ENCODE peak calls at places on chromosome 7, in seven cellular contexts. One of them, this sample, is unnamed.
A peak's percentile ranks its signal among the peaks of the same experiment; 100 is the strongest.

GRCh38 chr7:110326966-110327365 is 764.0 kb upstream of the LRRN3 start:
- DNase-seq in PC-9: no peak
- DNase-seq in SK-N-SH: no peak
- DNase-seq in hepatocyte: no peak
- DNase-seq in neural progenitor cell: no peak
- DNase-seq in GM12878: no peak
- DNase-seq in OCI-LY7: no peak
- DNase-seq in this sample: no peak

GRCh38 chr7:128703605-128704004 is 31.5 kb downstream of the GARIN1A start:
- DNase-seq in neural progenitor cell: no peak
- DNase-seq in PC-9: no peak
- DNase-seq in SK-N-SH: no peak
- DNase-seq in OCI-LY7: no peak
- DNase-seq in hepatocyte: no peak
- DNase-seq in GM12878: no peak
- DNase-seq in this sample: no peak

GRCh38 chr7:41261081-41261480 is 441.8 kb downstream of the INHBA start:
- DNase-seq in PC-9: no peak
- DNase-seq in OCI-LY7: no peak
- DNase-seq in SK-N-SH: no peak
- DNase-seq in neural progenitor cell: no peak
- DNase-seq in hepatocyte: no peak
- DNase-seq in GM12878: no peak
- DNase-seq in this sample: no peak

GRCh38 chr7:7119668-7120208 is 62.6 kb upstream of the C1GALT1 start:
- DNase-seq in OCI-LY7: no peak
- DNase-seq in PC-9: no peak
- DNase-seq in GM12878: no peak
- DNase-seq in neural progenitor cell: no peak
- DNase-seq in hepatocyte: no peak
- DNase-seq in SK-N-SH: no peak
- DNase-seq in this sample: no peak

GRCh38 chr7:143884978-143885559 is 16.9 kb downstream of the TCAF1 start:
- DNase-seq in OCI-LY7: no peak
- DNase-seq in neural progenitor cell: peak; percentile 89
- DNase-seq in GM12878: no peak
- DNase-seq in SK-N-SH: peak; percentile 97
- DNase-seq in PC-9: no peak
- DNase-seq in hepatocyte: peak; percentile 84
- DNase-seq in this sample: peak; percentile 76

GRCh38 chr7:100189061-100189460 is 11.3 kb downstream of the STAG3 start:
- DNase-seq in hepatocyte: no peak
- DNase-seq in neural progenitor cell: no peak
- DNase-seq in PC-9: no peak
- DNase-seq in GM12878: no peak
- DNase-seq in OCI-LY7: peak; percentile 61
- DNase-seq in SK-N-SH: no peak
- DNase-seq in this sample: no peak

GRCh38 chr7:118158766-118159165 is 25.2 kb upstream of the LSM8 start:
- DNase-seq in SK-N-SH: no peak
- DNase-seq in hepatocyte: no peak
- DNase-seq in PC-9: no peak
- DNase-seq in GM12878: no peak
- DNase-seq in OCI-LY7: peak; percentile 30
- DNase-seq in neural progenitor cell: peak; percentile 48
- DNase-seq in this sample: no peak

GRCh38 chr7:4648111-4648510 is 34.0 kb upstream of the FOXK1 start:
- DNase-seq in neural progenitor cell: no peak
- DNase-seq in PC-9: no peak
- DNase-seq in SK-N-SH: no peak
- DNase-seq in OCI-LY7: no peak
- DNase-seq in hepatocyte: no peak
- DNase-seq in GM12878: no peak
- DNase-seq in this sample: no peak

GRCh38 chr7:107982918-107983389 is 20.0 kb downstream of the LAMB1 start:
- DNase-seq in GM12878: no peak
- DNase-seq in hepatocyte: peak; percentile 39
- DNase-seq in neural progenitor cell: no peak
- DNase-seq in SK-N-SH: no peak
- DNase-seq in PC-9: no peak
- DNase-seq in OCI-LY7: no peak
- DNase-seq in this sample: peak; percentile 91

GRCh38 chr7:32290015-32290414 is 200.2 kb downstream of the LSM5 start:
- DNase-seq in hepatocyte: no peak
- DNase-seq in GM12878: no peak
- DNase-seq in PC-9: no peak
- DNase-seq in neural progenitor cell: no peak
- DNase-seq in OCI-LY7: no peak
- DNase-seq in SK-N-SH: peak; percentile 37
- DNase-seq in this sample: no peak

GRCh38 chr7:106609416-106609815 is 51.5 kb downstream of the CCDC71L start:
- DNase-seq in GM12878: no peak
- DNase-seq in neural progenitor cell: no peak
- DNase-seq in OCI-LY7: no peak
- DNase-seq in SK-N-SH: no peak
- DNase-seq in hepatocyte: no peak
- DNase-seq in PC-9: no peak
- DNase-seq in this sample: peak; percentile 69

GRCh38 chr7:133837248-133837647 is 289.9 kb upstream of the LRGUK start:
- DNase-seq in hepatocyte: no peak
- DNase-seq in PC-9: no peak
- DNase-seq in GM12878: no peak
- DNase-seq in OCI-LY7: no peak
- DNase-seq in neural progenitor cell: no peak
- DNase-seq in SK-N-SH: peak; percentile 57
- DNase-seq in this sample: no peak

GRCh38 chr7:37698271-37698670 is 14.7 kb downstream of the GPR141 start:
- DNase-seq in hepatocyte: peak; percentile 37
- DNase-seq in SK-N-SH: no peak
- DNase-seq in neural progenitor cell: no peak
- DNase-seq in GM12878: no peak
- DNase-seq in OCI-LY7: no peak
- DNase-seq in PC-9: no peak
- DNase-seq in this sample: no peak

GRCh38 chr7:66310620-66311019 is 105.5 kb downstream of the TPST1 start:
- DNase-seq in PC-9: no peak
- DNase-seq in hepatocyte: no peak
- DNase-seq in GM12878: no peak
- DNase-seq in SK-N-SH: no peak
- DNase-seq in neural progenitor cell: no peak
- DNase-seq in OCI-LY7: no peak
- DNase-seq in this sample: no peak

GRCh38 chr7:149075286-149075685 is 15.2 kb downstream of the ZNF786 start:
- DNase-seq in OCI-LY7: no peak
- DNase-seq in SK-N-SH: no peak
- DNase-seq in neural progenitor cell: no peak
- DNase-seq in GM12878: no peak
- DNase-seq in PC-9: no peak
- DNase-seq in hepatocyte: no peak
- DNase-seq in this sample: no peak

GRCh38 chr7:47586925-47587324 is 5.0 kb upstream of the TNS3 start:
- DNase-seq in OCI-LY7: peak; percentile 68
- DNase-seq in hepatocyte: peak; percentile 3
- DNase-seq in neural progenitor cell: no peak
- DNase-seq in SK-N-SH: no peak
- DNase-seq in GM12878: no peak
- DNase-seq in PC-9: peak; percentile 56
- DNase-seq in this sample: no peak

GRCh38 chr7:18288322-18289037 is 207.1 kb upstream of the HDAC9 start:
- DNase-seq in neural progenitor cell: no peak
- DNase-seq in hepatocyte: no peak
- DNase-seq in OCI-LY7: no peak
- DNase-seq in PC-9: no peak
- DNase-seq in SK-N-SH: no peak
- DNase-seq in GM12878: no peak
- DNase-seq in this sample: no peak

GRCh38 chr7:117458977-117459583 is 20.7 kb upstream of the CFTR start:
- DNase-seq in GM12878: no peak
- DNase-seq in hepatocyte: peak; percentile 52
- DNase-seq in OCI-LY7: peak; percentile 28
- DNase-seq in SK-N-SH: peak; percentile 21
- DNase-seq in PC-9: no peak
- DNase-seq in neural progenitor cell: peak; percentile 44
- DNase-seq in this sample: peak; percentile 20

GRCh38 chr7:87564290-87564963 is 36.3 kb downstream of the ABCB1 start:
- DNase-seq in neural progenitor cell: peak; percentile 60
- DNase-seq in PC-9: peak; percentile 36
- DNase-seq in OCI-LY7: peak; percentile 37
- DNase-seq in hepatocyte: peak; percentile 57
- DNase-seq in GM12878: no peak
- DNase-seq in SK-N-SH: peak; percentile 25
- DNase-seq in this sample: no peak

GRCh38 chr7:4712371-4713182 is 30.5 kb downstream of the FOXK1 start:
- DNase-seq in SK-N-SH: peak; percentile 32
- DNase-seq in PC-9: no peak
- DNase-seq in hepatocyte: peak; percentile 66
- DNase-seq in OCI-LY7: no peak
- DNase-seq in neural progenitor cell: no peak
- DNase-seq in GM12878: no peak
- DNase-seq in this sample: peak; percentile 38

GRCh38 chr7:106797937-106798336 is 67.1 kb upstream of the PIK3CG start:
- DNase-seq in hepatocyte: no peak
- DNase-seq in GM12878: no peak
- DNase-seq in SK-N-SH: no peak
- DNase-seq in PC-9: no peak
- DNase-seq in OCI-LY7: no peak
- DNase-seq in neural progenitor cell: no peak
- DNase-seq in this sample: peak; percentile 7

GRCh38 chr7:132240262-132240661 is 336.0 kb downstream of the PLXNA4 start:
- DNase-seq in PC-9: no peak
- DNase-seq in OCI-LY7: no peak
- DNase-seq in neural progenitor cell: no peak
- DNase-seq in GM12878: no peak
- DNase-seq in hepatocyte: no peak
- DNase-seq in SK-N-SH: no peak
- DNase-seq in this sample: no peak

DNA sequence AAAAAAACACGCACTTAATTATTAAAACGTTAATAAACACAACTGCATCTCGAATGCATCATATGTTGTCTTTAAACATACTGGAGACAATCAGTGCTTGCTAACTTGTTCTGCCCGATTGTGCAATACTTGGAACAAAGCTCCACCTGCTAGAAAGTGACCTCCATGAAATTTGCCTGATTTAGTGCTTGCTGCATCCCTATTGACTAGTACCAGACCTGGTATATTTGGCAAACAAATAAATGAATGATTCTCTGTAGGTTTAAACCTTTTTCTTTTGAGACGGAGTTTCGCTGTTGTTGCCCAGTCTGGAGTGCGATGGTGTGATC is 6.2 kb downstream of the BZW2 start:
- DNase-seq in SK-N-SH: no peak
- DNase-seq in OCI-LY7: no peak
- DNase-seq in GM12878: no peak
- DNase-seq in PC-9: no peak
- DNase-seq in neural progenitor cell: no peak
- DNase-seq in hepatocyte: no peak
- DNase-seq in this sample: no peak
- H4K20me1 ChIP-seq in SK-N-SH: peaks cover 35% of the 10 kb centered on the region
- H4K20me1 ChIP-seq in OCI-LY7: peaks cover 65% of the 10 kb centered on the region
- H4K20me1 ChIP-seq in GM12878: no peaks in the 10 kb centered on the region
- H4K20me1 ChIP-seq in PC-9: peaks cover 28% of the 10 kb centered on the region
- H4K20me1 ChIP-seq in neural progenitor cell: peaks cover 29% of the 10 kb centered on the region
- H4K20me1 ChIP-seq in hepatocyte: peaks cover 30% of the 10 kb centered on the region
- H4K20me1 ChIP-seq in this sample: no peaks in the 10 kb centered on the region

GRCh38 chr7:142799483-142799882 is 28.7 kb downstream of the PRSS2 start:
- DNase-seq in hepatocyte: no peak
- DNase-seq in PC-9: no peak
- DNase-seq in OCI-LY7: no peak
- DNase-seq in GM12878: no peak
- DNase-seq in neural progenitor cell: no peak
- DNase-seq in SK-N-SH: no peak
- DNase-seq in this sample: no peak
- H3K4me3 ChIP-seq in hepatocyte: no peak overlapping the region
- H3K4me3 ChIP-seq in PC-9: no peak overlapping the region
- H3K4me3 ChIP-seq in OCI-LY7: peak overlapping the region; percentile 81
- H3K4me3 ChIP-seq in GM12878: no peak overlapping the region
- H3K4me3 ChIP-seq in neural progenitor cell: no peak overlapping the region
- H3K4me3 ChIP-seq in SK-N-SH: no peak overlapping the region
- H3K4me3 ChIP-seq in this sample: no peak overlapping the region

GRCh38 chr7:131011437-131011752 is 277.4 kb upstream of the KLF14 start:
- DNase-seq in GM12878: no peak
- DNase-seq in neural progenitor cell: no peak
- DNase-seq in OCI-LY7: no peak
- DNase-seq in hepatocyte: no peak
- DNase-seq in PC-9: no peak
- DNase-seq in SK-N-SH: no peak
- DNase-seq in this sample: no peak

GRCh38 chr7:131008840-131009651 is 275.0 kb upstream of the KLF14 start:
- DNase-seq in hepatocyte: no peak
- DNase-seq in OCI-LY7: no peak
- DNase-seq in GM12878: no peak
- DNase-seq in neural progenitor cell: no peak
- DNase-seq in SK-N-SH: no peak
- DNase-seq in PC-9: no peak
- DNase-seq in this sample: peak; percentile 57

GRCh38 chr7:131010714-131011436 is 276.9 kb upstream of the KLF14 start:
- DNase-seq in SK-N-SH: no peak
- DNase-seq in OCI-LY7: no peak
- DNase-seq in hepatocyte: no peak
- DNase-seq in neural progenitor cell: no peak
- DNase-seq in PC-9: no peak
- DNase-seq in GM12878: no peak
- DNase-seq in this sample: peak; percentile 84

GRCh38 chr7:131011976-131012375 is 278.0 kb upstream of the KLF14 start:
- DNase-seq in OCI-LY7: no peak
- DNase-seq in SK-N-SH: no peak
- DNase-seq in PC-9: peak; percentile 29
- DNase-seq in neural progenitor cell: no peak
- DNase-seq in hepatocyte: peak; percentile 38
- DNase-seq in GM12878: no peak
- DNase-seq in this sample: peak; percentile 93

DNA sequence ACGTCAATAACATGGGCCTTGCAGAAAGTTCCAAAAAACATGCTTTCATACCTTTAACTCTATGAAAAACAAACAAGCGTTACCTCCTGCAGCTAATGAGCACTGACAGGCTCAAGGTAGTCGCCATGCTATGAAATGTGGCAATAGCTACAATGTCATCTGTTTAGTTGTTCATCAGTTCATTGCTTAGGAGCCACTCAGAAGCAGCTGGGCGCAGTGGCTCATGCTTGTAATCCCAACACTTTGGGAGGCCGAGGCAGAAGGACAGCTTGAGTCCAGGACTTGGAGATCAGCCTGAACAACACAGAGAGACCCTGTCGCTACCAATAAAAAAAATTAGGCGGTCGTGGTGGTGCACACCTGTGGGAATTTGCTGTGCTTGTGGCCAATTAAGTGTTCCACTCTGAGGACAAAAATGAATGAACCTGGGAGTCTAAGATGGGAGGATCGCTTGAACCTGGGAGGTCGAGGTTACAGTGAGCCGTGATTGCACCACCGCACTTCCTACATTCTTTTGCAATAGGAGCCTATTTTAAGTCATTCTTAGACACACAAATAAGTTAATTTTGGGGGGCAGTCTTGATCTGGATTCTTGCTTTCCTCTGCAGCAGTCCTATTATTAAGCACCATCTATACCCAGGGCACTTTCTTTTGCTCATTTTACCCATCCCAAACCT is 276.2 kb upstream of the KLF14 start:
- DNase-seq in SK-N-SH: no peak
- DNase-seq in hepatocyte: no peak
- DNase-seq in neural progenitor cell: no peak
- DNase-seq in GM12878: no peak
- DNase-seq in OCI-LY7: no peak
- DNase-seq in PC-9: no peak
- DNase-seq in this sample: no peak
- H3K4me2 ChIP-seq in SK-N-SH: no peak overlapping the region
- H3K4me2 ChIP-seq in hepatocyte: no peak overlapping the region
- H3K4me2 ChIP-seq in neural progenitor cell: no peak overlapping the region
- H3K4me2 ChIP-seq in GM12878: peak overlapping the region; percentile 84
- H3K4me2 ChIP-seq in OCI-LY7: no peak overlapping the region
- H3K4me2 ChIP-seq in PC-9: no peak overlapping the region
- H3K4me2 ChIP-seq in this sample: no peak overlapping the region

GRCh38 chr7:105320896-105321295 is 67.8 kb downstream of the SRPK2 start:
- DNase-seq in neural progenitor cell: no peak
- DNase-seq in PC-9: no peak
- DNase-seq in hepatocyte: no peak
- DNase-seq in SK-N-SH: no peak
- DNase-seq in GM12878: no peak
- DNase-seq in OCI-LY7: no peak
- DNase-seq in this sample: no peak
- H4K20me1 ChIP-seq in neural progenitor cell: peaks cover 39% of the 10 kb centered on the region
- H4K20me1 ChIP-seq in PC-9: no peaks in the 10 kb centered on the region
- H4K20me1 ChIP-seq in hepatocyte: peaks cover 18% of the 10 kb centered on the region
- H4K20me1 ChIP-seq in SK-N-SH: peaks cover 91% of the 10 kb centered on the region
- H4K20me1 ChIP-seq in GM12878: no peaks in the 10 kb centered on the region
- H4K20me1 ChIP-seq in OCI-LY7: peaks cover 13% of the 10 kb centered on the region
- H4K20me1 ChIP-seq in this sample: no peaks in the 10 kb centered on the region

This sample was measured in fibroblast of lung.